ENCODE peak calls at places on chromosomes 4 and X, in ten cellular contexts. M is fibroblast of mammary gland, K is body of pancreas, H is endothelial cell, R is skeletal muscle cell, V is T-helper 22 cell, C is GM04504, P is NCI-H2029 treated with DMSO at 0.1 percent for 48 hours, U is SK-N-MC, S is SW480. O is an unnamed sample.

GRCh38 chrX:2823795-2824386 is 4.8 kb upstream of the GYG2 start:
- DNase-seq in P (no peak), R (no peak), U (no peak), S (no peak), H (no peak), K (no peak), M (no peak), C (no peak), V (no peak), O (no peak)

GRCh38 chrX:49147907-49148306 is 14.7 kb upstream of the MAGIX start:
- DNase-seq in C (no peak), H (no peak), V (no peak), K (no peak), M (no peak), R (no peak), S (no peak), U (no peak), P (no peak), O (no peak)

GRCh38 chr4:150297861-150298474 is 219.7 kb downstream of the DCLK2 start:
- DNase-seq in P (no peak), R (peak; percentile 33), V (no peak), U (peak; percentile 66), C (peak; percentile 27), M (peak; percentile 80), S (peak; percentile 10), H (peak; percentile 42), K (peak; percentile 57), O (no peak)

GRCh38 chrX:12685541-12685940 is 105.7 kb upstream of the PRPS2 start:
- DNase-seq in U (no peak), C (no peak), M (peak; percentile 35), K (no peak), V (no peak), H (no peak), S (no peak), P (no peak), R (no peak), O (no peak)

GRCh38 chr4:182400754-182401153 is 157.6 kb downstream of the TENM3 start:
- DNase-seq in H (no peak), C (no peak), S (no peak), R (no peak), P (no peak), M (no peak), V (no peak), K (no peak), U (no peak), O (no peak)

GRCh38 chrX:71118032-71118984 is at the start of gene MED12:
- DNase-seq in S (peak; percentile 77), H (peak; percentile 72), U (no peak), V (peak; percentile 67), C (peak; percentile 52), P (no peak), K (peak; percentile 77), R (no peak), M (peak; percentile 72), O (peak; percentile 25)

GRCh38 chrX:109714340-109714958 is 18.6 kb downstream of the ACSL4 start:
- DNase-seq in V (no peak), U (no peak), C (peak; percentile 24), P (no peak), R (peak; percentile 43), K (no peak), H (no peak), S (peak; percentile 12), M (peak; percentile 84), O (peak; percentile 55)

GRCh38 chr4:129998436-129999150 is 902.6 kb downstream of the C4orf33 start:
- DNase-seq in U (no peak), C (no peak), R (no peak), H (no peak), P (no peak), M (no peak), K (no peak), V (no peak), S (no peak), O (no peak)

GRCh38 chr4:7384003-7384928 is 50.5 kb downstream of the PSAPL1 start:
- DNase-seq in V (no peak), S (no peak), K (no peak), M (no peak), R (no peak), C (no peak), P (no peak), U (no peak), H (peak; percentile 3), O (no peak)

GRCh38 chr4:110620352-110621327 is 2.2 kb downstream of the PITX2 start:
- DNase-seq in S (no peak), C (no peak), P (no peak), H (peak; percentile 77), R (no peak), V (no peak), M (no peak), K (no peak), U (no peak), O (no peak)

GRCh38 chrX:111339212-111339611 is 68.9 kb upstream of the CAPN6 start:
- DNase-seq in S (no peak), R (no peak), H (no peak), C (no peak), V (no peak), K (no peak), P (no peak), M (no peak), U (no peak), O (no peak)

GRCh38 chrX:155900765-155901164 is 19.6 kb downstream of the VAMP7 start:
- DNase-seq in U (no peak), H (no peak), S (no peak), M (no peak), R (no peak), K (no peak), C (no peak), P (no peak), V (no peak), O (no peak)

GRCh38 chr4:6470502-6471302 is 1.7 kb downstream of the PPP2R2C start:
- DNase-seq in C (peak; percentile 18), V (no peak), H (peak; percentile 45), M (peak; percentile 38), U (no peak), K (peak; percentile 31), P (no peak), R (no peak), S (peak; percentile 20), O (no peak)